ENCODE peak calls at places on chromosome 14, in four cellular contexts. W is cardiac fibroblast, J is RWPE1, X is hepatocyte. G is an unnamed sample.

GRCh38 chr14:75431827-75432226 is 4.0 kb downstream of the JDP2 start:
- DNase-seq in X (no peak), W (no peak), J (no peak), G (no peak)

GRCh38 chr14:68794856-68795601 is 2.2 kb upstream of the ZFP36L1 start:
- DNase-seq in J (no peak), W (peak), X (peak), G (peak)

GRCh38 chr14:81412779-81413178 is 12.7 kb upstream of the STON2 start:
- DNase-seq in W (no peak), J (no peak), X (no peak), G (no peak)

GRCh38 chr14:23588884-23589598 is 10.5 kb upstream of the JPH4 start:
- DNase-seq in W (peak), X (peak), J (peak), G (peak)

GRCh38 chr14:75319021-75319420 is 40.4 kb downstream of the FOS start:
- DNase-seq in X (no peak), J (no peak), W (no peak), G (no peak)

GRCh38 chr14:39107624-39108023 is 4.6 kb upstream of the SEC23A start:
- DNase-seq in W (peak), X (peak), J (peak), G (no peak)

GRCh38 chr14:61561144-61561543 is 134.2 kb upstream of the HIF1A start:
- DNase-seq in X (no peak), J (no peak), W (peak), G (no peak)

GRCh38 chr14:24612186-24612585 is 2.7 kb upstream of the GZMH start:
- DNase-seq in X (no peak), J (no peak), W (no peak), G (no peak)

GRCh38 chr14:93788557-93789365 is 476 bp upstream of the PRIMA1 start:
- DNase-seq in W (peak), J (peak), X (peak), G (peak)

GRCh38 chr14:92785601-92786426 is 8.3 kb upstream of the GOLGA5 start:
- DNase-seq in X (peak), W (peak), J (peak), G (peak)

GRCh38 chr14:45252356-45253069 is 489 bp downstream of the MIS18BP1 start:
- DNase-seq in W (peak), X (peak), J (no peak), G (peak)

GRCh38 chr14:42994001-42994736 is 1387.5 kb downstream of the LRFN5 start:
- DNase-seq in W (peak), X (no peak), J (peak), G (no peak)

GRCh38 chr14:55645845-55646832 is 66.1 kb downstream of the KTN1 start:
- DNase-seq in W (no peak), J (no peak), X (no peak), G (no peak)

GRCh38 chr14:70188608-70189540 is at the start of gene SLC8A3:
- DNase-seq in J (peak), X (peak), W (peak), G (peak)

GRCh38 chr14:66746316-66747006 is 238.5 kb downstream of the GPHN start:
- DNase-seq in W (peak), X (peak), J (peak), G (peak)

GRCh38 chr14:35553808-35554207 is 19.8 kb downstream of the INSM2 start:
- DNase-seq in J (no peak), W (peak), X (no peak), G (no peak)

GRCh38 chr14:34715108-34715863 is 893 bp upstream of the CFL2 start:
- DNase-seq in W (no peak), X (no peak), J (no peak), G (no peak)

GRCh38 chr14:92880851-92881250 is 42.1 kb upstream of the CHGA start:
- DNase-seq in X (peak), J (peak), W (peak), G (peak)

GRCh38 chr14:80475074-80475473 is 263.8 kb upstream of the DIO2 start:
- DNase-seq in J (no peak), W (peak), X (no peak), G (no peak)

GRCh38 chr14:68295316-68295816 is 475.8 kb downstream of the RAD51B start:
- DNase-seq in J (no peak), X (peak), W (no peak), G (no peak)

GRCh38 chr14:72701610-72702009 is 192.3 kb downstream of the DPF3 start:
- DNase-seq in J (no peak), X (no peak), W (no peak), G (no peak)

GRCh38 chr14:85414142-85414541 is 115.8 kb upstream of the FLRT2 start:
- DNase-seq in W (peak), J (no peak), X (no peak), G (no peak)

GRCh38 chr14:71776463-71777359 is 155.5 kb upstream of the RGS6 start:
- DNase-seq in J (no peak), X (no peak), W (peak), G (no peak)

GRCh38 chr14:23751591-23751990 is 115.4 kb downstream of the DHRS2 start:
- DNase-seq in X (no peak), J (no peak), W (no peak), G (no peak)

GRCh38 chr14:101057394-101057793 is 153.9 kb upstream of the RTL1 start:
- DNase-seq in J (no peak), W (no peak), X (no peak), G (no peak)

GRCh38 chr14:37588956-37589737 is 5.9 kb downstream of the FOXA1 start:
- DNase-seq in X (no peak), W (no peak), J (no peak), G (no peak)

GRCh38 chr14:80300351-80300750 is 89.0 kb upstream of the DIO2 start:
- DNase-seq in J (no peak), X (no peak), W (peak), G (no peak)

GRCh38 chr14:31197671-31198070 is 9.9 kb downstream of the HECTD1 start:
- DNase-seq in J (no peak), X (no peak), W (no peak), G (no peak)

DNA sequence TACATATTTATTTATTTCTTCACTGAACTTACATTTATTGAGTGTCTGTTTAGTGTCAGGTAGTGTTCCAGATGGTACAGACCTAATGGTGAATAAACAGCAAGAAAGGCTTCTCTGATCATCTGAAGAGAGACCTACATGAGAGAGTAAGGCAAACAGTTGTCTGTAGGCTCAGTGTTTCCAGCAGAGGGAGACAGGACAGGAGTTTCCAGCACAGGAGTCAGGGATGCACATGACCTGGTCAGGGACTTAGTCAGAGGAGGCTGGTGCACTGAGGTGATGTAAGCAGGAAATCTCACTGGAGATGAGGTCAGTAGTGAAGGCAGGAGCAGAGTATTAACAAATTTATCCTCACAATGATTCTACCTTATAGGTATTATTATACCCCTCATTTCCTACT is 233.2 kb downstream of the MDGA2 start:
- DNase-seq in X (peak), W (peak), J (peak), G (peak)
- TF ChIP-seq CTCF in X (peak), W (no peak), J (no peak), G (no peak)

DNA sequence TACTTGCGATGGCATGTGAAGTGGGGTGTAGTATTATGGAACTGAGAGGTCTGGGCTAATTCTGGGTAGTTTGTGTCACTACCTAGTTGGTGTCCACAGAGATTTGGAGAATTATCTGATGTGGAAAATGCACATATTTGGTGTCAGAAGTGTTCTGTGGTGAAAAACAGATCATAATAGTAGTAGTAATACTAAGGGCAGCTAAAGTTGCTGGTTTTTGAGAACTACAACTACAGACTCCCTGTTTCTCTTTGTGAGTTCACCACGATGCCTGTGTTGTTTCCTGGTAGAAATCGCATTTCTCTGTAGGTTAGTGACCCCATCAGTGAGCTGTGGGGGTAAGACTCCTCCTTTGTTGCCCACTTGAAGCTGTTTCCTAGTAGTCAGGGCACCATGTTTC is 206.5 kb downstream of the FUT8 start:
- DNase-seq in X (no peak), W (no peak), J (no peak), G (no peak)
- TF ChIP-seq CTCF in X (no peak), W (no peak), J (no peak), G (no peak)

GRCh38 chr14:19874842-19875241 is at the start of gene OR4K2:
- DNase-seq in J (no peak), X (no peak), W (no peak), G (no peak)

GRCh38 chr14:19873178-19873577 is 1.8 kb upstream of the OR4K2 start:
- DNase-seq in X (no peak), J (no peak), W (no peak), G (no peak)

DNA sequence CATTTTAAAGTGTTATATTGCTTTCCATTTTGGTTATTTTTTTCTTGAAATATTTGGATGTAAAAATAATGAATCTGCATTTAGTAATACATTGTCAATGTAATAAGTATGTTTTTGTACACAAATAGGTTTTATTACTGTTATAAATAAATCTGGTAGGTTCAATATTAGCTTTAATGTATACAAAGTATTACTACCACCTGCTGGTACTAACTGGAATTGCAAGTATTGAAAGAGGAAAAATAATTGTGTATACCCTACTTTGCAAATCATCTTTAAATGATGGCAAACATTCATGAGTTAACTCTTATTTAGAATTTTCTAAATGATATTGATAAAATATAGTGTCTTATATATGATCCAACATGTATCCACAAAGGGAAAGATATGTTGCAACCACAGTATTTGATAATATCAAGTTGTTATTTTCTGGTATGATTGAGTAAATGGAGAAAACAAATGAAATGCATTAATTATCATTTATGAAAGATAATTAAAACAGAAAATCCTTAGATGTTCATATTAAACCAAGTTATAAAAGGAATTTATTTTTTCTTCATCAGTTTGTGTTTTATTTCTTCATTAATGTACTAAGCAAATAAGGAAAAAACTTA is 3.2 kb downstream of the OR4K2 start:
- DNase-seq in X (no peak), J (no peak), W (peak), G (no peak)
- TF ChIP-seq CTCF in X (peak), J (peak), W (peak), G (peak)

GRCh38 chr14:104792945-104793702 is 2.4 kb downstream of the AKT1 start:
- DNase-seq in W (no peak), J (no peak), X (no peak), G (no peak)
- TF ChIP-seq CTCF in W (no peak), J (no peak), X (no peak), G (no peak)

DNA sequence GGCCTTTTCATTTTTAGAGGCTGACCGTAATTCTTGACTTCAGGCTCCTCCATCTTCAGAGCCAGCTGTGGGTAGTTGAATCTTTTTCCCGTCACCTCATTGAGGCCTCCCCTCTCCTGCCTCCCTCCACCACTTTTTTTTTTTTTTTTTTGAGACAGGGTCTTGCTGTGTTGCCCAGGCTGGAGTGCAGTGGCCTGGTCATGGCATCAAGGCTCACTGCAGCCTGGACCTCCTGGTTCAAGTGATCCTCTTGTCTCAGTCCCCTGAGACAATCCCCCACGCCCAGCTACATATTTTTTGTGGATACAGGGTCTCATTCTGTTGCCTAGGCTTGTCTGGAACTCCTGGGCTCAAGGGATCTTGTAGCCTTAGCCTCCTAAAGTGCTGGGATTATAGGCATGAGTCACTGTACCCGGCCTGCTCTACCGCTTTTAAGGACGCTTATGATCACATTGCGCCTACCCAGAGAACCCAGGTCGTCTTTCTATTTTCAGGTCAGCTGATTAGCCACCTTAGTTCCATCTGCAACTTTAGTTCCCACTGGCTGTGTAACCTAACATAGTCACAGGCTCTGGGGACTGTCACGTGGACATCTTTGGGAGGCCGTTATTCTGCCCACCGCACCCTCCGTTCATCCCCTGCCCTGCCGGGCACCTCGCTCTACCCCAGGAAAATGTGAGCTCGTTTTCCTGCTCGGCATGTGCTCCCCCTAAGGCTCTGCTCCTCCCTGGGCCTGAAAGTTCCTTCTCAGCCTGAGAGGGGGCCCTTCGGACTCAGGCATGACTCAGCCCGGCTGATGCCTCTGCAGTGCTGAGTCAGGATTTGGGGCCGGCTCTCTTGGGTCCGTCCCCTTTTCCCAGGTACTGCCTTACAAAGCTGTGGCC is 13.4 kb downstream of the TNFAIP2 start:
- DNase-seq in W (peak), J (peak), X (peak), G (no peak)
- TF ChIP-seq CTCF in W (no peak), J (no peak), X (no peak), G (no peak)

GRCh38 chr14:53399057-53399456 is 245.9 kb upstream of the DDHD1 start:
- DNase-seq in X (no peak), W (peak), J (peak), G (no peak)
- TF ChIP-seq CTCF in X (no peak), W (peak), J (no peak), G (no peak)

DNA sequence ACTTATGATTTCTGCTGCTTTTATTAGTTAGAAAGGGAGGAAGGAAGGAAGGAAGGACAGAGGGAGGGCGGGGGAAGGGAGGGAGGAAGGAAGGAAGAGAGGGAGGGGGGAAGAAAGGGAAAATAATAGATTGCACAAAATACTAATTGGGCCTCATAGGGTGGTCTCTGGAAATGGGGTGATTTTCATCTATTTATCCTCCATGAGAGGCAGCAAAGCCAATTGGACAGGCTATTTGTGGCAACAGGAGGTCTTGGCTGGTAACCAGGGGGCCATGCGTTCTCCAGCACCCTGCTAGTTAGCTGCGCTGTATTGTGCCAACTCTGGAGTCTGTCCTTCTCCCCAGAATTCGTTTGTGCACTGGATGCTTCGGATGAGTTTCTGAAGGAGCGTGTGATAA is 24.1 kb upstream of the PAPOLA start:
- DNase-seq in J (no peak), W (no peak), X (no peak), G (no peak)
- TF ChIP-seq CTCF in J (no peak), W (no peak), X (no peak), G (no peak)

GRCh38 chr14:99381688-99382060 is 99.0 kb downstream of the SETD3 start:
- DNase-seq in W (no peak), X (no peak), J (no peak), G (no peak)
- TF ChIP-seq CTCF in W (no peak), X (no peak), J (no peak), G (no peak)

G was measured in Calu3.